ENCODE peak calls at places on chromosomes 7 and 10, in nine cellular contexts. N is AG10803, J is IMR-90, O is PC-3, L is astrocyte of the spinal cord, D is mesendoderm, X is dorsolateral prefrontal cortex, C is sigmoid colon, M is adrenal gland. G is an unnamed sample.

GRCh38 chr7:6395898-6396582 is 51.7 kb downstream of the DAGLB start:
- DNase-seq in D (no peak), L (no peak), M (peak; percentile 60), O (no peak), X (peak; percentile 56), J (no peak), C (no peak), N (no peak), G (no peak)

GRCh38 chr7:131882321-131882720 is 325.9 kb upstream of the PODXL start:
- DNase-seq in X (no peak), L (no peak), M (no peak), C (no peak), N (no peak), O (no peak), J (no peak), D (no peak), G (no peak)

GRCh38 chr7:155227788-155228458 is 69.8 kb upstream of the INSIG1 start:
- DNase-seq in O (no peak), D (no peak), X (no peak), N (no peak), J (no peak), C (peak; percentile 62), M (no peak), L (no peak), G (no peak)

GRCh38 chr7:50214141-50214670 is 90.3 kb upstream of the IKZF1 start:
- DNase-seq in X (no peak), N (no peak), M (no peak), D (no peak), L (no peak), O (no peak), J (no peak), C (no peak), G (no peak)

GRCh38 chr7:80740778-80741545 is 102.5 kb downstream of the CD36 start:
- DNase-seq in C (no peak), L (peak; percentile 78), N (peak; percentile 70), D (no peak), M (no peak), J (peak; percentile 76), X (no peak), O (peak; percentile 63), G (peak; percentile 62)

GRCh38 chr7:74006451-74007259 is 21.3 kb upstream of the ELN start:
- DNase-seq in N (no peak), M (no peak), J (no peak), L (no peak), C (no peak), D (no peak), O (no peak), X (no peak), G (no peak)

GRCh38 chr7:65448824-65449504 is 75.3 kb downstream of the ZNF92 start:
- DNase-seq in M (no peak), D (no peak), L (peak; percentile 83), J (peak; percentile 72), O (peak; percentile 88), X (no peak), C (no peak), N (peak; percentile 76), G (peak; percentile 29)

GRCh38 chr7:78412216-78412858 is 613.8 kb downstream of the PHTF2 start:
- DNase-seq in L (no peak), O (no peak), X (no peak), M (no peak), C (no peak), J (no peak), N (peak; percentile 21), D (peak; percentile 51), G (no peak)

GRCh38 chr10:18665079-18665478 is 5.8 kb downstream of the ARL5B start:
- DNase-seq in N (no peak), O (no peak), J (no peak), X (no peak), L (no peak), M (no peak), C (no peak), D (no peak), G (no peak)

GRCh38 chr10:18658992-18659783 is at the start of gene ARL5B:
- DNase-seq in D (peak; percentile 99), M (peak; percentile 99), C (peak; percentile 99), O (peak; percentile 92), L (peak; percentile 99), J (peak; percentile 99), N (peak; percentile 99), X (peak; percentile 97), G (peak; percentile 95)

GRCh38 chr10:18659784-18660561 is 742 bp downstream of the ARL5B start:
- DNase-seq in J (peak; percentile 31), M (no peak), N (peak; percentile 25), O (peak; percentile 63), C (no peak), L (peak; percentile 50), X (no peak), D (peak; percentile 68), G (no peak)

GRCh38 chr10:18658301-18658991 is 785 bp upstream of the ARL5B start:
- DNase-seq in N (peak; percentile 72), J (peak; percentile 36), C (no peak), L (peak; percentile 29), O (no peak), D (no peak), X (no peak), M (no peak), G (no peak)

GRCh38 chr10:18660816-18661431 is 1.7 kb downstream of the ARL5B start:
- DNase-seq in M (no peak), J (no peak), D (no peak), N (no peak), X (no peak), O (no peak), C (no peak), L (no peak), G (no peak)
- H3K4me3 ChIP-seq in M (no peak overlapping the region), J (peak overlapping the region; percentile 32), D (no peak overlapping the region), N (peak overlapping the region; percentile 93), X (no peak overlapping the region), O (peak overlapping the region; percentile 79), C (peak overlapping the region; percentile 92), L (peak overlapping the region; percentile 91), G (no peak overlapping the region)

DNA sequence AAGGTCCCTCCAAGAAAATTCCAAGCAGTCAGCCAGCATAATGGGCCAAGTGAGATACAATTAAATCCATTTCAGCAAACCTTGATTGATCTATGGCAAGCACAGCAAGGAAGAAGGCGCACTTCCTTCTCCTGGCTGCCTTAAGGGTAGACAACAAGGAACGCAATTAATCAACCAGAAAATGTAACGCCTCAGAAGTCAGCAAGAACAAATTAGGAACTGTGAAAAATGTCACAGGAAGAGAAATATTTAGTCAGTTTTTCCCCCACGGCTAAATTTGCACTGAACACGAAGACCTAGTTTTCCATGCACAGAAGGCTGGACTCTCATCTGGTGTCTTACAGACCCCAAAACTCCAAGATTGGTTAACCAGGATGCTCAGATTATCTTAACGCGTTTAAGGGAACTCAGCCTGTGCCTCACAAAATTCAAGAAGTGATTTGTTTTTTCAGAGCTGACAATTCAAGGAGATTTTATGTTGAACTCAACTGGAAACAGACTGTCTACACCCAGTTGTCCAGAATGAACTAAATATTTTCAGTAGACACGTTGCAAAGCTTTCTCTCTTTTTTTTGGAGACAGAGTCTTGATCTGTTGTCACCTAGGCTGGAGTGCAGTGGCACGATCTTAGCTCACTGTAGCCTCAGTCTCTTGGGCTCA is 14.3 kb downstream of the SNX8 start:
- DNase-seq in M (no peak), C (no peak), N (no peak), X (no peak), O (no peak), D (no peak), J (no peak), L (no peak), G (no peak)
- H3K4me3 ChIP-seq in M (no peak overlapping the region), C (no peak overlapping the region), N (peak overlapping the region; percentile 48), X (no peak overlapping the region), O (no peak overlapping the region), D (no peak overlapping the region), J (no peak overlapping the region), L (no peak overlapping the region), G (no peak overlapping the region)

DNA sequence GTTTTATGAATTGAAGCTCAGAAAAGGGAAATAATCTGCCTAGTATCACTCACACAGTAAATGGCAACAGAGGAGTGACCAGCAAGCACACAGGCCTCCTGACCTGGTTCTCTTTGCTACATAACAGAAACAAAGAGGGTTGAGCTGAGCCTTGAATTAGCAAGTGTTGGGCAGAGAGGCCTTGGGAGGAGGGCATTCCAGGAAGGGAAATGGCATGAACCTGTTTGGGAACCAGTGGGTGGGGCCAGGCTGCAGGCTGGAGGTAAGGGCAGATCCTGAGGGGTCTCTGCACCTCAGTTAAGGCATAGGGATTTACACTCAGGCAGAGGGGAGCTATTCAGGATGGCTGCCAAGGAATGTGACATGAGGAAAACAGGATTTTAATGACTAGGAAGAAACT is 24.8 kb upstream of the CYCS start:
- DNase-seq in O (no peak), N (no peak), X (no peak), D (peak; percentile 50), L (no peak), C (no peak), J (no peak), M (no peak), G (no peak)
- H3K4me3 ChIP-seq in O (no peak overlapping the region), N (no peak overlapping the region), X (no peak overlapping the region), D (no peak overlapping the region), L (no peak overlapping the region), C (no peak overlapping the region), J (no peak overlapping the region), M (no peak overlapping the region), G (no peak overlapping the region)

GRCh38 chr10:103691723-103692380 is 163.5 kb downstream of the SH3PXD2A start:
- DNase-seq in M (no peak), C (no peak), L (no peak), X (no peak), D (no peak), O (no peak), N (no peak), J (peak; percentile 48), G (no peak)

GRCh38 chr10:103691267-103691666 is 164.1 kb downstream of the SH3PXD2A start:
- DNase-seq in J (no peak), M (no peak), C (no peak), O (no peak), X (no peak), D (no peak), N (no peak), L (no peak), G (no peak)

GRCh38 chr10:103692421-103693069 is 162.8 kb downstream of the SH3PXD2A start:
- DNase-seq in J (no peak), X (no peak), C (no peak), D (peak; percentile 51), M (no peak), O (no peak), N (no peak), L (no peak), G (no peak)

GRCh38 chr10:103693812-103694205 is 161.6 kb downstream of the SH3PXD2A start:
- DNase-seq in X (no peak), O (no peak), L (no peak), C (no peak), M (no peak), J (no peak), D (no peak), N (no peak), G (no peak)

DNA sequence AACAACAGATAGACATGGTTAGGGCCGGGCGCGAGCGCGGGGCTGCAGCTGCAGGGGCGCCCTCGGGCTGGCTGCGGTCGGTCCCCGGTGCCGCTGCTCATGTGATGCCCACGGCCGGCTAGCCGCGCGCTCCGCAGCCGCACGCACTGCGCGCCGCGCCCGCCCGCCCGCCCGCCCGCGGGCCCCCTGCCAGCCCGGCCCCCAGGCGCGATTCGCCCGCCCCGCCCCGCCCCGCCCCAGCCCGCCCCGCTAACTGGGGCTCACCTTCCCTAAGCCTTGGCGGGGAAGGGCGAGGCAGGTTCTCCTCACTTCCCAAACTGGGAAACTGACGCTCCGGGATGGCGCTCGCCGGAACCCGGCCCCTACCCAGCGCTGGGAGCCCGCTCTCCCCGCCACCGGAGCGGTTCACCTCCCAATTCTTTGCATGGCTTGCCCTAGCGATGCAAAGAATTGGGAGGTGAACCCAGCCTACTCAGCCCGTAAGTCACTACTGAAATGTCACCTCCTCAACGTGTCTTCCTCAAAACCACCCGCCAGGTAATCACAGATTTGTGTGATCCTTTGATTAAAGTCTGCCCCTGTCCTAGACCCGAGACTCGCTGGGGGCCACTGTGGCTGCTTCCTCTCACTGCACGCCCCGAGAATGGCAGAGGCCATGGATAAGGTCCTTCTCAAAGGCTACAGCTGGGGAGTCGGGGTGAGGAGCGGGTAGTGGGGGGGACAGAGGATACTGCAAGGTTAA is 162.1 kb downstream of the SH3PXD2A start:
- DNase-seq in X (no peak), D (peak; percentile 32), M (no peak), N (no peak), J (no peak), O (no peak), C (no peak), L (no peak), G (no peak)
- H3K4me3 ChIP-seq in X (peak overlapping the region; percentile 61), D (no peak overlapping the region), M (no peak overlapping the region), N (peak overlapping the region; percentile 43), J (peak overlapping the region; percentile 55), O (no peak overlapping the region), C (peak overlapping the region; percentile 46), L (peak overlapping the region; percentile 30), G (peak overlapping the region; percentile 35)

G was measured in AG09309.